ENCODE peak calls at places on chromosomes 3 and 15, in four cellular contexts. L, C, X and Z are unnamed samples.

GRCh38 chr3:195075199-195075940 is 195.6 kb downstream of the XXYLT1 start:
- DNase-seq in C (no peak), L (no peak), X (no peak), Z (no peak)

GRCh38 chr3:52240059-52240885 is 1.3 kb upstream of the TWF2 start:
- DNase-seq in X (peak; percentile 59), C (no peak), L (no peak), Z (peak; percentile 82)

GRCh38 chr3:160982497-160982896 is 122.7 kb downstream of the B3GALNT1 start:
- DNase-seq in X (no peak), C (no peak), L (no peak), Z (no peak)

GRCh38 chr3:98584563-98584962 is 8.8 kb downstream of the CPOX start:
- DNase-seq in C (no peak), L (no peak), X (no peak), Z (no peak)

GRCh38 chr3:150623945-150624344 is 20.8 kb downstream of the SELENOT start:
- DNase-seq in L (no peak), X (no peak), C (no peak), Z (no peak)

GRCh38 chr15:92393287-92393993 is at the start of gene ST8SIA2:
- DNase-seq in C (no peak), X (no peak), L (no peak), Z (peak; percentile 90)

GRCh38 chr15:97875025-97875512 is 85.4 kb upstream of the ARRDC4 start:
- DNase-seq in X (no peak), L (peak; percentile 9), C (no peak), Z (no peak)

GRCh38 chr15:25345943-25346342 is 92.9 kb downstream of the UBE3A start:
- DNase-seq in X (peak; percentile 14), C (no peak), L (no peak), Z (peak; percentile 19)

GRCh38 chr15:38229700-38230099 is 22.9 kb upstream of the SPRED1 start:
- DNase-seq in X (no peak), C (no peak), L (no peak), Z (no peak)

GRCh38 chr3:48157950-48158376 is 30.3 kb downstream of the CDC25A start:
- DNase-seq in C (no peak), L (peak; percentile 53), X (peak; percentile 47), Z (peak; percentile 52)

GRCh38 chr15:69193948-69194827 is 33.8 kb downstream of the GLCE start:
- DNase-seq in X (no peak), L (no peak), C (no peak), Z (no peak)

GRCh38 chr3:66053009-66053782 is 14.5 kb upstream of the MAGI1 start:
- DNase-seq in L (no peak), C (no peak), X (no peak), Z (no peak)

GRCh38 chr3:167754049-167754448 is 18.5 kb downstream of the SERPINI1 start:
- DNase-seq in L (no peak), C (no peak), X (no peak), Z (no peak)

GRCh38 chr3:46913644-46914043 is 36.1 kb downstream of the PTH1R start:
- DNase-seq in C (no peak), X (no peak), L (no peak), Z (no peak)

GRCh38 chr3:161920196-161920595 is 423.6 kb downstream of the OTOL1 start:
- DNase-seq in C (no peak), X (no peak), L (no peak), Z (no peak)

GRCh38 chr3:175608351-175608750 is 749.2 kb downstream of the NAALADL2 start:
- DNase-seq in C (no peak), L (no peak), X (no peak), Z (no peak)

GRCh38 chr3:180265551-180265950 is 228.8 kb upstream of the PEX5L start:
- DNase-seq in L (no peak), X (no peak), C (no peak), Z (no peak)

GRCh38 chr3:113844622-113845222 is 6.1 kb downstream of the GRAMD1C start:
- DNase-seq in C (no peak), X (peak; percentile 39), L (peak; percentile 44), Z (peak; percentile 47)

GRCh38 chr3:71129611-71130515 is 453.7 kb downstream of the FOXP1 start:
- DNase-seq in C (no peak), X (no peak), L (no peak), Z (no peak)

GRCh38 chr3:16364963-16365362 is 100.0 kb downstream of the OXNAD1 start:
- DNase-seq in L (no peak), C (no peak), X (no peak), Z (no peak)

GRCh38 chr15:70164910-70165791 is 67.4 kb upstream of the TLE3 start:
- DNase-seq in L (no peak), X (peak; percentile 25), C (no peak), Z (no peak)

GRCh38 chr3:28317438-28318022 is 31.0 kb upstream of the ZCWPW2 start:
- DNase-seq in L (peak; percentile 43), X (peak; percentile 57), C (no peak), Z (peak; percentile 33)

GRCh38 chr3:63979093-63979492 is 44.2 kb downstream of the PSMD6 start:
- DNase-seq in X (no peak), C (no peak), L (no peak), Z (no peak)

GRCh38 chr3:98690876-98691275 is 72.3 kb upstream of the ST3GAL6 start:
- DNase-seq in L (no peak), C (no peak), X (no peak), Z (no peak)

GRCh38 chr3:12990781-12991480 is 82.3 kb downstream of the IQSEC1 start:
- DNase-seq in X (no peak), C (no peak), L (no peak), Z (no peak)
- TF ChIP-seq SMC3 in X (no peak), C (no peak), L (no peak), Z (no peak)

GRCh38 chr3:41986566-41986965 is 24.7 kb upstream of the ULK4 start:
- DNase-seq in L (no peak), C (no peak), X (no peak), Z (no peak)
- TF ChIP-seq PBX3 in L (no peak), C (no peak), X (no peak), Z (no peak)

DNA sequence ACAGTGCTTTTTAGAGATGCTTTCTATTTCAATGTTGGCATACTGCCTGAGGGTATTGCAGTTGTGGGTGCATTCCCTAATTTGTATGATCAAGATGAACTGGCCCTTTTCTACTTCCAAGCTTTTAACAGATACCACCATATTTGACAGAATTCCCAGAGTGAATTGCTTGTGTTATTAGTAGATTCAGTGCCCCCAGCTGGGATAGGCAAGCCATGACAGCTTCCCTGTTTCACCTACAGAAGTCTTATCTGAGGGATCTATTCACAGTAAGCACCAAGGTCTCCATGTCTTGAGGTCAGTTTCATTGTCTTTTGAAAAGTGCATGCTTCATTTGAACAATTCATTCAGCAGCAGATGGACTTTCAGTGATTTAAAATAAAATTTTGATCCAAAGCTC is 68.8 kb upstream of the GOLGA6B start:
- DNase-seq in X (peak; percentile 7), C (no peak), L (no peak), Z (no peak)
- TF ChIP-seq SMC3 in X (no peak), C (no peak), L (peak; percentile 15), Z (no peak)

GRCh38 chr3:170196833-170197232 is 15.3 kb upstream of the PHC3 start:
- DNase-seq in C (no peak), L (no peak), X (peak; percentile 36), Z (no peak)
- TF ChIP-seq PBX3 in C (no peak), L (no peak), X (no peak), Z (no peak)

GRCh38 chr15:51129513-51130197 is 34.9 kb upstream of the TNFAIP8L3 start:
- DNase-seq in L (no peak), X (no peak), C (no peak), Z (no peak)
- TF ChIP-seq SMC3 in L (no peak), X (no peak), C (no peak), Z (no peak)

GRCh38 chr15:64013179-64014043 is 32.9 kb downstream of the DAPK2 start:
- DNase-seq in C (no peak), L (no peak), X (no peak), Z (peak; percentile 28)
- TF ChIP-seq PBX3 in C (no peak), L (no peak), X (no peak), Z (peak; percentile 55)

GRCh38 chr15:42493694-42494093 is 1.7 kb upstream of the SNAP23 start:
- DNase-seq in L (no peak), X (no peak), C (no peak), Z (no peak)
- TF ChIP-seq SMC3 in L (no peak), X (no peak), C (no peak), Z (no peak)

DNA sequence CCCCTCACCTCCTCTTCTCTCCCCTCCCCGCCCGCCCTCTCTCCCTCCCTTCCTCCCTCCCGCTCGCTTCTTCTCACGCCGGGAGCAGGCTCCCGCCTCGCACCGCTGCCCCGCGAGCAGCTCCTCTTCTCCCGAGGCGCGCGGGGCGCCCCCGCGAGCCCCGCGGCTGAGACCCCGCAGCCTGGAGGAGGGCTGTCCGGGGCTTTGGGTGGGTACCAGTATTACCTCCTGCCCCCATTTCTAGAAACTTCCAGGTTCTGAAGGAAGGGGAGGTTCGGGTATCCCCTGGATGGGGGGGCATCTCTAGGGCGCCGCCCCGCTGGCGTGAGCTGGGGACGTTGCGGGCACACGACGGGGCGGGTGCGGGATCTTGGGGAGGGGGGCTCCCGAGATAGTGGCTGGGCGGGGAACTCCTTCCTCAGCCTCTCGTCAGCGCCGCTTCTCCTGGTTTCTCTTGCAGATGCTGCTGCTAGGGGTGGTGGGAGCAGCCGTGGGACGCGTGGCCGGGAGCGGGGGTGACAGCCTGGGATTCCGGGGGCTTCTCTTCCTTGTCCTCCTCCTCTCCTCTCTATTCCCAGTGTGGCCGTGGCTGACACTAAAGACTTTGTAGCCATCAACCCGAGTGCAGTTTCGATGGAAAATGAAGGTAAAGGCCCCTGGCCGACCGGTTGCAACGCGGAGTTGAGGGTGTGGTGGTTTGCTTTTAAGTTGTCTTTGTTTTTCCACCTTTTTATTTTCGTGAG is 417 bp downstream of the ATP2C1 start:
- DNase-seq in X (peak; percentile 2), C (no peak), L (peak; percentile 4), Z (peak; percentile 75)
- TF ChIP-seq PBX3 in X (no peak), C (no peak), L (no peak), Z (no peak)

GRCh38 chr3:182420741-182421140 is 372.6 kb upstream of the ATP11B start:
- DNase-seq in C (no peak), L (no peak), X (no peak), Z (no peak)

GRCh38 chr3:182424006-182424405 is 369.3 kb upstream of the ATP11B start:
- DNase-seq in X (no peak), C (no peak), L (no peak), Z (no peak)
- TF ChIP-seq SMC3 in X (no peak), C (no peak), L (no peak), Z (no peak)

GRCh38 chr3:141412087-141412935 is 44.0 kb downstream of the ZBTB38 start:
- DNase-seq in L (peak; percentile 58), X (peak; percentile 49), C (no peak), Z (no peak)
- TF ChIP-seq PBX3 in L (no peak), X (no peak), C (no peak), Z (no peak)